ENCODE peak calls at places on chromosomes 16 and 17, in ten cellular contexts. V is Jurkat, Clone E6-1; P is stomach; D is activated T-cell treated with anti-CD3 and anti-CD28 coated beads, Interleukin-2, amount 50 U/mL, for 4 hours; B is cerebellar cortex; N is left cardiac atrium; K is endodermal cell; F is neuronal stem cell; Y is mucosa of gallbladder; X is cardiac fibroblast. T is an unnamed sample.

GRCh38 chr16:20878682-20879147 is 21.4 kb downstream of the DCUN1D3 start:
- DNase-seq in D (no peak), B (no peak), N (no peak), V (no peak), P (no peak), F (no peak), X (no peak), Y (no peak), K (no peak), T (no peak)

GRCh38 chr17:32515677-32516383 is 29.0 kb downstream of the CDK5R1 start:
- DNase-seq in B (no peak), P (no peak), N (no peak), Y (no peak), V (peak), X (no peak), K (no peak), D (no peak), F (no peak), T (no peak)

GRCh38 chr17:38673714-38674012 is 1.1 kb downstream of the EPOP start:
- DNase-seq in X (peak), V (no peak), F (no peak), B (no peak), Y (no peak), D (no peak), K (no peak), N (peak), P (peak), T (no peak)

GRCh38 chr17:71412803-71413202 is 708.0 kb upstream of the SOX9 start:
- DNase-seq in F (no peak), K (no peak), D (no peak), V (no peak), P (no peak), N (no peak), B (no peak), X (peak), Y (no peak), T (no peak)

GRCh38 chr16:48250520-48251278 is 3.4 kb upstream of the ABCC11 start:
- DNase-seq in D (no peak), F (no peak), B (no peak), K (no peak), P (no peak), Y (no peak), N (no peak), V (no peak), X (no peak), T (no peak)

GRCh38 chr17:8160224-8160577 is 2.5 kb downstream of the VAMP2 start:
- DNase-seq in F (no peak), P (no peak), Y (no peak), X (no peak), D (no peak), N (peak), B (no peak), V (no peak), K (peak), T (no peak)

GRCh38 chr17:1126327-1126726 is 53.5 kb downstream of the ABR start:
- DNase-seq in F (no peak), X (no peak), Y (no peak), D (no peak), V (no peak), K (peak), B (no peak), P (no peak), N (no peak), T (no peak)

GRCh38 chr17:31803494-31804213 is 55.4 kb downstream of the COPRS start:
- DNase-seq in Y (peak), K (no peak), D (no peak), P (no peak), F (no peak), N (no peak), B (no peak), V (no peak), X (no peak), T (no peak)

GRCh38 chr17:31167111-31167510 is 72.3 kb downstream of the NF1 start:
- DNase-seq in P (no peak), F (no peak), D (no peak), Y (no peak), X (no peak), B (no peak), K (no peak), V (no peak), N (no peak), T (no peak)

GRCh38 chr16:66522816-66523590 is 26.9 kb downstream of the TK2 start:
- DNase-seq in B (no peak), X (no peak), V (no peak), D (no peak), Y (no peak), P (no peak), F (no peak), K (no peak), N (no peak), T (no peak)

GRCh38 chr17:31574458-31574857 is 183.0 kb downstream of the RAB11FIP4 start:
- DNase-seq in N (no peak), B (no peak), P (no peak), K (no peak), V (no peak), F (no peak), Y (no peak), D (no peak), X (no peak), T (no peak)

GRCh38 chr16:80300876-80301275 is 239.9 kb upstream of the DYNLRB2 start:
- DNase-seq in V (no peak), B (no peak), F (no peak), X (peak), D (no peak), P (no peak), K (no peak), N (no peak), Y (no peak), T (no peak)

GRCh38 chr16:72286936-72287620 is 115.1 kb upstream of the PMFBP1 start:
- DNase-seq in V (no peak), D (no peak), P (no peak), F (no peak), Y (no peak), K (no peak), X (no peak), B (no peak), N (no peak), T (no peak)

GRCh38 chr17:69012895-69013805 is 47.6 kb downstream of the ABCA9 start:
- DNase-seq in V (no peak), F (no peak), D (no peak), N (no peak), X (peak), Y (no peak), B (no peak), K (no peak), P (no peak), T (no peak)

GRCh38 chr17:7922499-7923289 is 6.6 kb upstream of the RNF227 start:
- DNase-seq in P (peak), D (peak), Y (peak), X (peak), V (peak), F (peak), N (peak), B (peak), K (peak), T (no peak)

GRCh38 chr17:75082683-75083082 is 5.1 kb upstream of the SLC16A5 start:
- DNase-seq in F (no peak), B (no peak), K (peak), V (no peak), N (no peak), D (no peak), P (no peak), X (no peak), Y (no peak), T (no peak)

GRCh38 chr16:2867661-2867986 is 9.7 kb upstream of the PRSS22 start:
- DNase-seq in Y (no peak), B (no peak), F (no peak), D (no peak), X (no peak), N (no peak), P (no peak), K (no peak), V (no peak), T (no peak)

GRCh38 chr16:51433597-51433996 is 282.5 kb upstream of the SALL1 start:
- DNase-seq in B (no peak), K (no peak), Y (no peak), F (no peak), P (no peak), D (no peak), X (peak), N (no peak), V (no peak), T (no peak)

GRCh38 chr17:42337442-42337841 is 49.1 kb downstream of the STAT5A start:
- DNase-seq in K (no peak), N (no peak), X (no peak), D (peak), P (no peak), F (no peak), V (peak), Y (no peak), B (no peak), T (no peak)

GRCh38 chr17:42284020-42284369 is 4.3 kb upstream of the STAT5A start:
- DNase-seq in F (no peak), B (no peak), V (no peak), N (no peak), K (no peak), P (no peak), D (no peak), X (no peak), Y (no peak), T (no peak)

GRCh38 chr17:81512560-81512983 is at the start of gene ACTG1:
- DNase-seq in V (peak), F (peak), X (peak), D (peak), B (peak), P (peak), N (peak), Y (peak), K (peak), T (peak)

GRCh38 chr16:10577305-10578202 is 2.8 kb downstream of the EMP2 start:
- DNase-seq in N (peak), K (peak), F (no peak), V (no peak), D (no peak), B (no peak), P (no peak), Y (no peak), X (peak), T (no peak)

GRCh38 chr16:55622930-55623561 is 32.7 kb upstream of the SLC6A2 start:
- DNase-seq in N (no peak), X (no peak), K (peak), V (no peak), Y (no peak), B (no peak), D (no peak), F (no peak), P (no peak), T (no peak)

GRCh38 chr16:78925071-78925714 is 675.3 kb downstream of the MAF start:
- DNase-seq in F (no peak), D (peak), N (peak), V (peak), K (peak), P (peak), Y (peak), B (no peak), X (no peak), T (no peak)

GRCh38 chr17:38539386-38539785 is 66.4 kb downstream of the SRCIN1 start:
- DNase-seq in Y (no peak), F (no peak), B (no peak), P (no peak), D (no peak), K (no peak), V (no peak), N (no peak), X (no peak), T (no peak)

GRCh38 chr16:80924372-80924978 is 82.2 kb downstream of the CMC2 start:
- DNase-seq in X (peak), Y (peak), B (peak), F (peak), P (peak), N (peak), K (peak), V (peak), D (peak), T (no peak)

GRCh38 chr16:75193265-75193650 is 13.7 kb downstream of the CTRB2 start:
- DNase-seq in D (no peak), B (no peak), N (no peak), F (no peak), X (no peak), P (no peak), V (peak), Y (no peak), K (no peak), T (no peak)

GRCh38 chr16:17371014-17371296 is 99.8 kb downstream of the XYLT1 start:
- DNase-seq in N (no peak), K (no peak), X (no peak), F (no peak), B (no peak), P (no peak), Y (no peak), V (no peak), D (no peak), T (no peak)

GRCh38 chr17:66552381-66552780 is 250.0 kb downstream of the PRKCA start:
- DNase-seq in K (no peak), D (no peak), P (no peak), V (no peak), N (no peak), F (no peak), B (no peak), Y (no peak), X (no peak), T (no peak)

GRCh38 chr16:27154573-27155521 is 48.5 kb upstream of the KDM8 start:
- DNase-seq in Y (peak), P (peak), B (peak), N (peak), F (peak), X (peak), D (peak), K (peak), V (no peak), T (peak)

GRCh38 chr17:35294756-35295155 is 51.9 kb downstream of the SLFN5 start:
- DNase-seq in K (no peak), Y (no peak), V (no peak), B (no peak), P (no peak), X (no peak), D (no peak), N (no peak), F (no peak), T (no peak)

GRCh38 chr16:26700250-26700649 is 366.5 kb upstream of the C16orf82 start:
- DNase-seq in F (no peak), P (no peak), V (no peak), B (no peak), D (no peak), Y (no peak), K (no peak), N (no peak), X (no peak), T (no peak)

GRCh38 chr16:68826652-68827051 is 16.7 kb upstream of the TANGO6 start:
- DNase-seq in Y (no peak), X (no peak), P (no peak), F (no peak), D (no peak), V (no peak), K (no peak), B (no peak), N (no peak), T (no peak)

GRCh38 chr16:69443809-69444611 is 19.6 kb downstream of the CYB5B start:
- DNase-seq in D (no peak), P (no peak), F (no peak), V (no peak), N (no peak), B (no peak), K (no peak), Y (peak), X (peak), T (no peak)

GRCh38 chr16:56190903-56191806 is at the start of gene GNAO1:
- DNase-seq in N (peak), V (peak), F (peak), Y (peak), K (peak), P (peak), B (peak), X (peak), D (peak), T (peak)

GRCh38 chr17:488993-489757 is 136.6 kb upstream of the RPH3AL start:
- DNase-seq in P (no peak), V (peak), N (no peak), B (peak), K (peak), X (peak), F (peak), Y (no peak), D (no peak), T (no peak)